ENCODE peak calls at places on chromosomes 1 and 21, in four cellular contexts. O, I, Q and F are unnamed samples.

GRCh38 chr1:50977575-50978143 is 7.6 kb downstream of the CDKN2C start:
- DNase-seq in O (no peak), I (peak), Q (peak), F (peak)

GRCh38 chr1:209651148-209651547 is 1.1 kb downstream of the LAMB3 start:
- DNase-seq in Q (no peak), O (no peak), I (no peak), F (no peak)

GRCh38 chr21:38333290-38334272 is 76.8 kb downstream of the KCNJ15 start:
- DNase-seq in I (no peak), Q (no peak), O (no peak), F (no peak)

GRCh38 chr1:22326372-22326915 is 125.2 kb upstream of the ZBTB40 start:
- DNase-seq in I (no peak), Q (no peak), O (no peak), F (no peak)

GRCh38 chr1:207962716-207963428 is 51.9 kb upstream of the CD34 start:
- DNase-seq in Q (no peak), O (no peak), I (no peak), F (no peak)

GRCh38 chr1:5865774-5866173 is 126.5 kb downstream of the NPHP4 start:
- DNase-seq in I (no peak), O (peak), Q (no peak), F (no peak)

GRCh38 chr1:23224721-23225648 is 7.7 kb upstream of the HTR1D start:
- DNase-seq in I (no peak), Q (no peak), O (no peak), F (no peak)

GRCh38 chr1:53465023-53465957 is 6.1 kb downstream of the DMRTB1 start:
- DNase-seq in O (no peak), Q (no peak), I (no peak), F (no peak)

GRCh38 chr21:36209626-36210171 is 53.1 kb downstream of the DOP1B start:
- DNase-seq in O (peak), I (peak), Q (peak), F (peak)

GRCh38 chr1:153386500-153386901 is 4.4 kb downstream of the S100A8 start:
- DNase-seq in I (no peak), Q (no peak), O (no peak), F (no peak)

GRCh38 chr1:71834570-71835441 is 447.5 kb downstream of the NEGR1 start:
- DNase-seq in I (no peak), O (no peak), Q (no peak), F (no peak)

GRCh38 chr1:89761901-89762300 is 58.9 kb upstream of the LRRC8D start:
- DNase-seq in O (no peak), I (no peak), Q (no peak), F (no peak)

GRCh38 chr21:38170705-38171682 is 85.8 kb upstream of the KCNJ15 start:
- DNase-seq in O (no peak), Q (no peak), I (no peak), F (no peak)

GRCh38 chr1:58649555-58649954 is 50.3 kb downstream of the MYSM1 start:
- DNase-seq in O (no peak), I (no peak), Q (peak), F (peak)

GRCh38 chr1:156122519-156123355 is 8.2 kb downstream of the LMNA start:
- DNase-seq in I (no peak), O (no peak), Q (no peak), F (no peak)

GRCh38 chr1:178093958-178094751 is at the start of gene RASAL2:
- DNase-seq in Q (no peak), O (peak), I (peak), F (no peak)

GRCh38 chr1:41240806-41241747 is 1.0 kb downstream of the SCMH1 start:
- DNase-seq in O (peak), Q (peak), I (peak), F (peak)

GRCh38 chr1:10939654-10940450 is 72.6 kb upstream of the TARDBP start:
- DNase-seq in I (no peak), Q (peak), O (no peak), F (no peak)

GRCh38 chr21:44704636-44705001 is 6.8 kb downstream of the TSPEAR start:
- DNase-seq in I (no peak), Q (no peak), O (no peak), F (no peak)

GRCh38 chr1:119673171-119673940 is 25.3 kb upstream of the ZNF697 start:
- DNase-seq in Q (no peak), O (no peak), I (no peak), F (no peak)

GRCh38 chr1:211543003-211543402 is 36.0 kb downstream of the SLC30A1 start:
- DNase-seq in O (no peak), Q (no peak), I (no peak), F (no peak)

GRCh38 chr1:18373151-18373550 is 107.6 kb upstream of the KLHDC7A start:
- DNase-seq in O (no peak), Q (no peak), I (no peak), F (no peak)

GRCh38 chr1:9724706-9725476 is 73.4 kb downstream of the PIK3CD start:
- DNase-seq in O (no peak), Q (peak), I (peak), F (peak)

GRCh38 chr1:200971428-200971903 is 52.0 kb downstream of the KIF21B start:
- DNase-seq in O (no peak), Q (no peak), I (no peak), F (no peak)

GRCh38 chr21:32184059-32184458 is 94.8 kb downstream of the MIS18A start:
- DNase-seq in O (no peak), Q (no peak), I (no peak), F (no peak)

GRCh38 chr1:198575715-198576641 is 35.5 kb upstream of the ATP6V1G3 start:
- DNase-seq in Q (no peak), I (no peak), O (no peak), F (no peak)

GRCh38 chr1:24391882-24392603 is 21.5 kb downstream of the STPG1 start:
- DNase-seq in O (peak), Q (peak), I (peak), F (peak)

GRCh38 chr21:45923146-45923545 is 58.4 kb upstream of the COL6A1 start:
- DNase-seq in O (peak), Q (peak), I (peak), F (peak)

GRCh38 chr1:107782192-107782845 is 182.7 kb downstream of the VAV3 start:
- DNase-seq in Q (peak), I (no peak), O (peak), F (no peak)
- H3K27ac ChIP-seq in Q (no peak), I (no peak), O (no peak), F (no peak)

GRCh38 chr1:30259631-30260030 is 463.8 kb downstream of the MATN1 start:
- DNase-seq in I (no peak), O (no peak), Q (no peak), F (no peak)
- H3K4me3 ChIP-seq in I (no peak), O (no peak), Q (no peak), F (no peak)

GRCh38 chr1:234954613-234955012 is 174.0 kb downstream of the TOMM20 start:
- DNase-seq in I (no peak), Q (no peak), O (no peak), F (no peak)
- H3K27ac ChIP-seq in I (peak), Q (peak), O (no peak), F (no peak)

GRCh38 chr1:112718691-112719418 is 3.7 kb upstream of the PPM1J start:
- DNase-seq in O (peak), I (peak), Q (peak), F (peak)
- H3K4me3 ChIP-seq in O (no peak), I (no peak), Q (no peak), F (no peak)

GRCh38 chr1:194809665-194810064 is 1623.3 kb upstream of the B3GALT2 start:
- DNase-seq in O (no peak), I (no peak), Q (no peak), F (no peak)
- H3K27ac ChIP-seq in O (no peak), I (no peak), Q (no peak), F (no peak)

GRCh38 chr1:110668523-110668922 is 6.2 kb downstream of the KCNA3 start:
- DNase-seq in I (peak), O (no peak), Q (peak), F (no peak)
- H3K4me3 ChIP-seq in I (peak), O (no peak), Q (peak), F (peak)

DNA sequence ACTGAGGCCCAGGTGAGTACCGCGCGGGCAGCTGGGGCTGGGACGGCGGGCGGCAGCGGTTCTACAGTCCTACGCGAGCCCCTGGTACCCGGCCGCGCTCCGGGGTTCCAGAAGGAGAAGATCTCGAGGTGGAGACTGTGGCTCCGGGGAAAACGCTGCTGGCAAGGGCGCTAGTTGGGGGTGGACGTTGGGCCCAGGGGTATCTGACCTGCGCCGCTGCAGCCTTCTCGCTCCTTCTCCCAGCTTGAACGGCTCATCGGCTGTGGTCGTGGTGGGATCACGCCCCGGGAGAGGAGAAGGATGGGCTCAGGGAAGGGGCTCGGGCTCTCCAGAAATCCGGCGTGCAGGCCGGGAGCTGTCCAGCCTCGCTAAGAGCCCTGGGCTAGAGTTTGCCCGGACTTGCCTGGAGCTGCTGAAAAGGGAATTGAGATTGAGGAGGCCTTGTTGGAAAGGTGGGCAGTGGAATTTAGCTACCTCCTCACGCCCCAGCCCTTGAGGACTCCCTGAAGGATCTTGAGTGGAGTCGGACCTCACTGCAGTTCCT is 1.1 kb upstream of the POU3F1 start:
- DNase-seq in I (no peak), Q (no peak), O (no peak), F (no peak)
- H3K27ac ChIP-seq in I (no peak), Q (no peak), O (no peak), F (no peak)

DNA sequence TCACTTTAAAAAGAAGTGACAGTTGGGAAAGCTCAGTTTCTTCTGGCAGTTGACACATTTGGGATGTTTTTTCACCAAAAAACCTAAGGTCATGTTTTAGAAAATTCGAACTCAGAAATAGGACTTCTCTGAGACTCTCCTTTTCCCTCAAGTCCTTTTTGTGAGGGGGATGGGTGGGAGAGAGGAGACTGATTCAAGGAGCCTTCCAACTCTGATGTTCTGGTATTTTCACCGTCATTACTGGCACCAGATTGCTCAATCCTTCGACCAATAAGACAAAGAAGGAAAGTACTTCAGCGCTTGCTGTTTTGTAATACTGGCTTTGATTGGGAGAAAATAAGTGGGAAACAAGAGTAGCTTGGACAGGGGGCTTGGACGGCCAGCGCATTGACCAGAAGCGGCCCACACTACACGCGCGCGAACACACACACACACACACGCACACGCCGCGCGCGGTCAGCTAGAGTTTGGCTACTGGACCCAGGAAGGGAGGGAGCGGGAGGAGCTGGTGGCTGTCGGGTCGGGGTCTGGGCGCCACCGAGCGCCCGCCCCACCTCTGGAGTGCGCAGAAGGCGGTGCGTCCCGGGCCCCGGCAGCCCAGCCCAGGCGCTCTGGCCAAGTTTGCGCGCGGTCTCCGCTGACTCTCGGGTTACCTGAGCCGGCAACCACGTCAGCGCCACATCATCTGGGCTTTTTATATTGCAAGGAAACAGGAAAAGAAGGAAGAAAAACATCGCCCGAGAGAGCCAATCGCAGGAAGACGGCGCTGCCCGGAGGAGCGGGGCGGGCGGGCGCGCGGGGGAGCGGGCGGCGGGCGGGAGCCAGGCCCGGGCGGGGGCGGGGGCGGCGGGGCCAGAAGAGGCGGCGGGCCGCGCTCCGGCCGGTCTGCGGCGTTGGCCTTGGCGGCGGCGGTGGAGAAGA is at the start of gene KCNK1:
- DNase-seq in I (no peak), O (peak), Q (no peak), F (no peak)
- H3K4me3 ChIP-seq in I (no peak), O (peak), Q (no peak), F (no peak)

GRCh38 chr1:93783876-93784275 is 95.1 kb downstream of the DNTTIP2 start:
- DNase-seq in O (no peak), I (no peak), Q (no peak), F (no peak)
- H3K27ac ChIP-seq in O (no peak), I (no peak), Q (no peak), F (no peak)

DNA sequence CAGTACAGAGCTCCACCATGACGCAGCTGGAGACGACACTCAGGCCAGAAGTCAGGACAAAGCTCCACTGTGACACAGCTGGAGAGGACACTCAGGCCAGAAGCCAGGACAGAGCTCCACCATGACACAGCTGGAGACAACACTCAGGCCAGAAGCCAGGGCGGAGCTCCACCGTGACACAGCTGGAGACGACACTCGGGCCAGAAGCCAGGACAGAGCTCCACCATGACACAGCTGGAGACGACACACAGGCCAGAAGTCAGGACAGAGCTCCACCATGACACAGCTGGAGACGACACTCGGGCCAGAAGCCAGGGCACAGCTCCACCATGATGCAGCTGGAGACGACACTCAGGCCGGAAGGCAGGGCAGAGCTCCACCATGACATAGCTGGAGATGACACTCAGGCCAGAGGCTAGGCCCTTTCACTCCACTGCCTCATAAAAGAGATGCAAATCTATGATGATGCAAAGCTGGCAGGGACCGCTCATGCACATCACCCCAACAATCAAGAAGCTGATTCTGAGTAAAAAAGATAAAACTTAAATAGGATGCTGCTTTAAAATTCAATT is 13.6 kb upstream of the OR2B11 start:
- DNase-seq in O (no peak), I (no peak), Q (no peak), F (no peak)
- H3K4me3 ChIP-seq in O (no peak), I (no peak), Q (no peak), F (no peak)